ENCODE peak calls at places on chromosomes 2 and 18, in six cellular contexts. C is colonic mucosa, D is astrocyte of the spinal cord, X is kidney epithelial cell, J is GM10248, K is mesothelial cell of epicardium. M is an unnamed sample.

GRCh38 chr2:38290332-38290731 is 86.7 kb downstream of the ATL2 start:
- DNase-seq in D (no peak), C (peak), K (no peak), X (no peak), J (no peak), M (no peak)

GRCh38 chr18:616380-616995 is 19.7 kb downstream of the CLUL1 start:
- DNase-seq in X (no peak), J (peak), K (no peak), D (peak), C (no peak), M (peak)

GRCh38 chr18:25019086-25019860 is 332.7 kb downstream of the ZNF521 start:
- DNase-seq in J (no peak), K (no peak), X (no peak), D (no peak), C (no peak), M (no peak)

GRCh38 chr2:126399001-126399400 is 257.0 kb upstream of the GYPC start:
- DNase-seq in D (no peak), K (no peak), X (no peak), J (no peak), C (no peak), M (no peak)

GRCh38 chr18:79643049-79643765 is 36.4 kb upstream of the CTDP1 start:
- DNase-seq in J (peak), K (no peak), D (no peak), X (no peak), C (no peak), M (no peak)

GRCh38 chr2:99680946-99681345 is 191.1 kb upstream of the REV1 start:
- DNase-seq in X (no peak), J (no peak), C (no peak), D (peak), K (no peak), M (peak)

GRCh38 chr18:55264108-55264507 is 304.8 kb upstream of the CCDC68 start:
- DNase-seq in X (no peak), C (no peak), K (no peak), J (no peak), D (peak), M (no peak)

GRCh38 chr2:189574793-189575475 is 5.7 kb downstream of the SLC40A1 start:
- DNase-seq in J (no peak), X (peak), C (no peak), D (no peak), K (no peak), M (no peak)

GRCh38 chr18:79834834-79835233 is 37.1 kb downstream of the KCNG2 start:
- DNase-seq in K (no peak), J (peak), X (no peak), C (no peak), D (no peak), M (no peak)

GRCh38 chr2:193966590-193966989 is 1690.4 kb upstream of the SLC39A10 start:
- DNase-seq in X (peak), D (peak), J (no peak), K (no peak), C (no peak), M (no peak)

GRCh38 chr18:77700051-77700450 is 450.4 kb downstream of the GALR1 start:
- DNase-seq in J (no peak), D (peak), K (no peak), C (no peak), X (no peak), M (no peak)

GRCh38 chr18:46868171-46868921 is 49.0 kb downstream of the PIAS2 start:
- DNase-seq in J (no peak), C (no peak), K (no peak), D (no peak), X (no peak), M (no peak)

GRCh38 chr18:57621252-57621607 is 406 bp downstream of the NARS1 start:
- DNase-seq in J (peak), C (no peak), D (no peak), K (no peak), X (no peak), M (no peak)

GRCh38 chr18:55328301-55328700 is 259.7 kb downstream of the TCF4 start:
- DNase-seq in D (peak), X (no peak), J (no peak), C (no peak), K (no peak), M (peak)

GRCh38 chr2:176999331-176999730 is 213.3 kb upstream of the HNRNPA3 start:
- DNase-seq in X (no peak), K (no peak), J (no peak), C (no peak), D (peak), M (no peak)

GRCh38 chr18:3401669-3402620 is 48.0 kb upstream of the TGIF1 start:
- DNase-seq in D (no peak), C (no peak), K (no peak), J (peak), X (no peak), M (no peak)

GRCh38 chr2:49416252-49416651 is 261.9 kb upstream of the FSHR start:
- DNase-seq in C (no peak), J (no peak), K (no peak), X (no peak), D (no peak), M (no peak)

GRCh38 chr2:188787661-188788044 is 186.5 kb upstream of the COL3A1 start:
- DNase-seq in J (no peak), C (no peak), K (no peak), X (no peak), D (peak), M (no peak)

GRCh38 chr2:201980389-201980821 is 53.2 kb upstream of the FZD7 start:
- DNase-seq in D (no peak), K (no peak), J (no peak), X (no peak), C (no peak), M (no peak)

GRCh38 chr2:55518846-55519167 is 711 bp upstream of the CFAP36 start:
- DNase-seq in C (no peak), X (no peak), J (peak), D (peak), K (no peak), M (no peak)

GRCh38 chr2:170362895-170363582 is 185.1 kb downstream of the MYO3B start:
- DNase-seq in J (no peak), X (no peak), K (no peak), D (no peak), C (no peak), M (peak)

GRCh38 chr2:187541086-187542085 is 12.8 kb downstream of the TFPI start:
- DNase-seq in X (no peak), D (peak), K (no peak), J (no peak), C (no peak), M (peak)

GRCh38 chr2:70261501-70261900 is 3.6 kb downstream of the PCYOX1 start:
- DNase-seq in K (no peak), D (no peak), J (no peak), X (no peak), C (no peak), M (no peak)

GRCh38 chr2:30234180-30234971 is 3.0 kb downstream of the LBH start:
- DNase-seq in D (peak), J (no peak), C (no peak), X (peak), K (no peak), M (peak)

GRCh38 chr2:18907508-18907907 is 318.1 kb upstream of the NT5C1B start:
- DNase-seq in J (no peak), C (no peak), D (no peak), K (no peak), X (no peak), M (no peak)

GRCh38 chr2:226693521-226693920 is 106.1 kb downstream of the IRS1 start:
- DNase-seq in X (no peak), J (no peak), C (no peak), D (no peak), K (no peak), M (no peak)

GRCh38 chr2:20450201-20451108 is 3.6 kb downstream of the RHOB start:
- DNase-seq in J (no peak), X (no peak), K (no peak), D (peak), C (peak), M (peak)

GRCh38 chr2:230899786-230900185 is 25.3 kb downstream of the GPR55 start:
- DNase-seq in X (no peak), J (no peak), C (no peak), K (no peak), D (no peak), M (no peak)

GRCh38 chr2:120914839-120915521 is 179.3 kb downstream of the GLI2 start:
- DNase-seq in K (no peak), D (peak), C (peak), X (peak), J (no peak), M (peak)

GRCh38 chr18:26356045-26356785 is 130.0 kb downstream of the TAF4B start:
- DNase-seq in J (peak), X (no peak), D (no peak), C (no peak), K (no peak), M (no peak)

GRCh38 chr18:24704921-24705620 is 244.6 kb downstream of the HRH4 start:
- DNase-seq in K (no peak), X (no peak), D (no peak), C (no peak), J (no peak), M (peak)

GRCh38 chr2:160871096-160871495 is 289.1 kb upstream of the TANK start:
- DNase-seq in J (no peak), X (no peak), K (no peak), C (no peak), D (peak), M (no peak)

DNA sequence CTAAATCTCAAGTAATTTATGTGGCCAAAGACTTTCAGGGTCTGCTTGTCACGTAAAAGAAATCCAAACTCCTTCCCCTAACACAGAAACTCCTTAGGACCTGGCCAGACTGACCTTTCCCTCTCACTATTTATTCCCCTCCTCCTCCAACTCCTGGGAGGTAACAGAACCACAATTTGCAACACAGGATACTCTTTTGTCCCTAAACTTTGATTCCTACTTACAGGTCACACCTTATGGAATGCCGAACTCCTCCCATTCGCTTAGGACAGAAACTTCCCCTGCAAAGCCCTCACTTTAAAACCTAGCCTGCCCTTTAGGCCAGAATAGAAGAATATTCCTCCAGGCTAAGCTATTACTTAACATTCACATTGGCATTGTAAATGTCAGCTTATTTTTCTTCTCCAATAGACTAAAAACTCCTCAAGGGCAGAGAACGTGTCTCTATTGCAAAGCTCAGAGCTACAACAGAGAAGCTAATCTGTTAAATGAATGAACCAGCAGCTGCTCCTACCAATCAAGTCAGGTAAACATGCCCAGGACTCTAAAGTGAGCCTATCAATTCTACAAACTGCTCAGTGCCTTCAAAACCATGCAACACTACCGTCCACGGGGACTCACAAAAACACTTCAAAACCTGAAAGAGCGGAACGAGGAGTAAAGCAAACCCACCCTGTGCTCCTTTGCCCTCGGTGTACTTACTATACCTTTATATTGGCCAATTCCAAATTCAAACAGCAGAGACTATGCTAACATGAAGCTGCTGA is 6.1 kb downstream of the INO80D start:
- DNase-seq in C (no peak), K (no peak), J (no peak), X (no peak), D (no peak), M (no peak)
- TF ChIP-seq CTCF in C (no peak), K (no peak), J (no peak), X (no peak), D (no peak), M (no peak)

GRCh38 chr2:156156580-156156979 is 175.9 kb downstream of the NR4A2 start:
- DNase-seq in J (no peak), D (no peak), K (no peak), C (peak), X (no peak), M (no peak)
- TF ChIP-seq CTCF in J (peak), D (peak), K (no peak), C (peak), X (no peak), M (no peak)

GRCh38 chr2:101684313-101684712 is 13.2 kb upstream of the MAP4K4 start:
- DNase-seq in D (no peak), K (no peak), C (no peak), J (no peak), X (no peak), M (no peak)
- TF ChIP-seq CTCF in D (no peak), K (no peak), C (no peak), J (no peak), X (no peak), M (no peak)

DNA sequence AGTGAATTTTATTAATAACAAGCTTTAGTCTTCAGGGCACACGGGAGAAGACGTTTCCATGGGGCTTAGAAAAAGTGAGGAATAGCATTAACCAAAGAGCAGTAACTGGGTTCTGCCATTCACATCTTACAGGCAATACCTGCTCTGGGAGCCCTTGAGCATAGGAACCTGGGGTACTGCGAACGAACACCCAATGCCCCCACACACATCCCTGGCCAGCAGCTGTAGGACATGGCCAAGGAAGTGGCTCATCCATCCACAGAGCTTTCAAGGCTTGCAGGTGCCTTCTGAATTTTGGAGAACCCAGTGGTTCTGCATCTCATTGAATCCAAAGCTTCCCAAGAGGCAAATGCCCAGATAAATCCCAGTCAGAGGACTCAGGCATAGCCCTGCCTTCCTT is 152.2 kb downstream of the MYT1L start:
- DNase-seq in J (no peak), X (no peak), K (no peak), C (no peak), D (no peak), M (no peak)
- TF ChIP-seq CTCF in J (no peak), X (no peak), K (no peak), C (no peak), D (no peak), M (no peak)

GRCh38 chr2:183684686-183685085 is 560.4 kb downstream of the NUP35 start:
- DNase-seq in J (no peak), K (no peak), X (no peak), D (no peak), C (no peak), M (no peak)

GRCh38 chr2:183678908-183679307 is 554.7 kb downstream of the NUP35 start:
- DNase-seq in J (no peak), K (no peak), D (no peak), C (no peak), X (no peak), M (no peak)

GRCh38 chr2:183680573-183680972 is 556.3 kb downstream of the NUP35 start:
- DNase-seq in C (no peak), J (no peak), D (no peak), X (no peak), K (no peak), M (no peak)
- TF ChIP-seq CTCF in C (no peak), J (no peak), D (no peak), X (no peak), K (no peak), M (no peak)

GRCh38 chr2:154375625-154376020 is 322.9 kb upstream of the KCNJ3 start:
- DNase-seq in K (no peak), J (no peak), X (peak), D (peak), C (no peak), M (no peak)
- TF ChIP-seq CTCF in K (peak), J (peak), X (peak), D (no peak), C (no peak), M (no peak)

DNA sequence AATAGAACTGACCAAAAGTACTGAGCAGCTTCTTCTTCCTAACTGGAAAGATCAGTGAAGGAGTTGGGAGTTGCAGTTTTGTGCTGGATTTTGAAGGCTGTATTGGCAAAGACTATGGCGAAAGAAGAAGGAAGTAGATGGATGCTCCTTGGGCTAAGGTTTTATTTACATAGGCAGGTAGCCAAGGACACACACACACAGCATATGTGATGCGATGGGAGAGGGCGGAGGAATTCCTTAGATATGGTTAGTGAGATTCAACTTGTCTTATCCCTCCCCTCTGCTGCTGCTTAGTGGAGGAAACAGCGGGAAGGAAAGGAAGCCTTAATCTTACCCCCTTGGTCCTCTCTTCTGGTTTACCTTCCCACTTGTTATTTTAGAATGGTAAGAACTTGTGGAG is 87.8 kb downstream of the OSBPL6 start:
- DNase-seq in C (peak), D (peak), J (no peak), K (peak), X (no peak), M (no peak)
- TF ChIP-seq CTCF in C (no peak), D (no peak), J (no peak), K (no peak), X (no peak), M (no peak)

GRCh38 chr2:43480874-43481273 is 115.0 kb downstream of the THADA start:
- DNase-seq in J (no peak), C (no peak), D (no peak), X (no peak), K (no peak), M (no peak)

GRCh38 chr2:43486604-43487003 is 109.2 kb downstream of the THADA start:
- DNase-seq in K (no peak), J (no peak), X (no peak), C (no peak), D (peak), M (no peak)

GRCh38 chr2:43481927-43482542 is 113.8 kb downstream of the THADA start:
- DNase-seq in X (no peak), K (no peak), J (no peak), C (no peak), D (no peak), M (no peak)

GRCh38 chr2:43482974-43483373 is 112.9 kb downstream of the THADA start:
- DNase-seq in D (peak), J (no peak), X (peak), K (no peak), C (no peak), M (no peak)

GRCh38 chr2:43484323-43484930 is 111.4 kb downstream of the THADA start:
- DNase-seq in X (peak), K (no peak), D (peak), J (no peak), C (no peak), M (peak)
- TF ChIP-seq CTCF in X (peak), K (peak), D (peak), J (peak), C (peak), M (peak)